ENCODE peak calls at places on chromosome 12, in seven cellular contexts. One of them, this sample, is unnamed.

GRCh38 chr12:22042981-22043669 is 2.9 kb upstream of the CMAS start:
- DNase-seq in Panc1: peak; percentile 15
- DNase-seq in K562: no peak
- DNase-seq in GM12878: no peak
- DNase-seq in HCT116: no peak
- DNase-seq in GM23338: no peak
- DNase-seq in SK-N-SH: no peak
- DNase-seq in this sample: peak; percentile 51

GRCh38 chr12:111412007-111412829 is 6.5 kb downstream of the SH2B3 start:
- DNase-seq in GM12878: no peak
- DNase-seq in HCT116: no peak
- DNase-seq in K562: peak; percentile 42
- DNase-seq in SK-N-SH: peak; percentile 41
- DNase-seq in GM23338: peak; percentile 81
- DNase-seq in Panc1: no peak
- DNase-seq in this sample: no peak

GRCh38 chr12:89389755-89390661 is 37.7 kb upstream of the DUSP6 start:
- DNase-seq in HCT116: no peak
- DNase-seq in SK-N-SH: no peak
- DNase-seq in Panc1: no peak
- DNase-seq in K562: no peak
- DNase-seq in GM12878: no peak
- DNase-seq in GM23338: no peak
- DNase-seq in this sample: no peak

GRCh38 chr12:11321980-11322379 is 11.7 kb upstream of the PRB4 start:
- DNase-seq in GM12878: no peak
- DNase-seq in HCT116: no peak
- DNase-seq in K562: no peak
- DNase-seq in SK-N-SH: no peak
- DNase-seq in Panc1: no peak
- DNase-seq in GM23338: no peak
- DNase-seq in this sample: no peak

GRCh38 chr12:40959041-40959440 is 229.1 kb upstream of the PDZRN4 start:
- DNase-seq in GM12878: no peak
- DNase-seq in Panc1: no peak
- DNase-seq in GM23338: no peak
- DNase-seq in K562: no peak
- DNase-seq in HCT116: no peak
- DNase-seq in SK-N-SH: no peak
- DNase-seq in this sample: no peak

GRCh38 chr12:111406474-111407370 is 999 bp downstream of the SH2B3 start:
- DNase-seq in GM23338: no peak
- DNase-seq in SK-N-SH: peak; percentile 44
- DNase-seq in K562: peak; percentile 35
- DNase-seq in HCT116: no peak
- DNase-seq in GM12878: no peak
- DNase-seq in Panc1: no peak
- DNase-seq in this sample: peak; percentile 65

GRCh38 chr12:67275380-67275913 is 6.3 kb downstream of the CAND1 start:
- DNase-seq in SK-N-SH: no peak
- DNase-seq in K562: no peak
- DNase-seq in GM23338: no peak
- DNase-seq in HCT116: no peak
- DNase-seq in Panc1: no peak
- DNase-seq in GM12878: no peak
- DNase-seq in this sample: peak; percentile 46

GRCh38 chr12:115370204-115370603 is 686.2 kb upstream of the TBX3 start:
- DNase-seq in GM23338: no peak
- DNase-seq in K562: no peak
- DNase-seq in GM12878: no peak
- DNase-seq in HCT116: no peak
- DNase-seq in Panc1: no peak
- DNase-seq in SK-N-SH: no peak
- DNase-seq in this sample: no peak

GRCh38 chr12:53543539-53543938 is 36.3 kb upstream of the NPFF start:
- DNase-seq in Panc1: peak; percentile 64
- DNase-seq in GM23338: peak; percentile 86
- DNase-seq in GM12878: peak; percentile 53
- DNase-seq in SK-N-SH: peak; percentile 70
- DNase-seq in HCT116: peak; percentile 37
- DNase-seq in K562: peak; percentile 63
- DNase-seq in this sample: peak; percentile 56

GRCh38 chr12:90280564-90281058 is 572.0 kb upstream of the ATP2B1 start:
- DNase-seq in Panc1: no peak
- DNase-seq in HCT116: no peak
- DNase-seq in K562: no peak
- DNase-seq in GM12878: peak; percentile 52
- DNase-seq in SK-N-SH: no peak
- DNase-seq in GM23338: no peak
- DNase-seq in this sample: no peak

GRCh38 chr12:62123721-62124203 is 136.4 kb upstream of the USP15 start:
- DNase-seq in HCT116: peak; percentile 49
- DNase-seq in GM12878: no peak
- DNase-seq in GM23338: peak; percentile 84
- DNase-seq in K562: peak; percentile 61
- DNase-seq in SK-N-SH: peak; percentile 11
- DNase-seq in Panc1: peak; percentile 2
- DNase-seq in this sample: peak; percentile 13

GRCh38 chr12:115421350-115421749 is 737.4 kb upstream of the TBX3 start:
- DNase-seq in SK-N-SH: no peak
- DNase-seq in GM12878: no peak
- DNase-seq in GM23338: no peak
- DNase-seq in K562: no peak
- DNase-seq in Panc1: no peak
- DNase-seq in HCT116: no peak
- DNase-seq in this sample: no peak

GRCh38 chr12:96210376-96211055 is 16.3 kb downstream of the ELK3 start:
- DNase-seq in GM23338: no peak
- DNase-seq in Panc1: no peak
- DNase-seq in K562: no peak
- DNase-seq in GM12878: no peak
- DNase-seq in HCT116: no peak
- DNase-seq in SK-N-SH: no peak
- DNase-seq in this sample: no peak

GRCh38 chr12:109277899-109278762 is 31.0 kb downstream of the FOXN4 start:
- DNase-seq in GM23338: no peak
- DNase-seq in HCT116: no peak
- DNase-seq in GM12878: no peak
- DNase-seq in K562: no peak
- DNase-seq in SK-N-SH: no peak
- DNase-seq in Panc1: no peak
- DNase-seq in this sample: peak; percentile 40

GRCh38 chr12:57712671-57713070 is 18.7 kb downstream of the OS9 start:
- DNase-seq in GM23338: no peak
- DNase-seq in Panc1: no peak
- DNase-seq in K562: no peak
- DNase-seq in HCT116: no peak
- DNase-seq in GM12878: no peak
- DNase-seq in SK-N-SH: no peak
- DNase-seq in this sample: no peak

GRCh38 chr12:93348568-93349435 is 28.9 kb upstream of the NUDT4 start:
- DNase-seq in Panc1: no peak
- DNase-seq in HCT116: no peak
- DNase-seq in GM23338: no peak
- DNase-seq in SK-N-SH: no peak
- DNase-seq in GM12878: no peak
- DNase-seq in K562: no peak
- DNase-seq in this sample: no peak

GRCh38 chr12:65826513-65827171 is 2.4 kb downstream of the HMGA2 start:
- DNase-seq in K562: no peak
- DNase-seq in GM23338: peak; percentile 26
- DNase-seq in Panc1: peak; percentile 63
- DNase-seq in GM12878: no peak
- DNase-seq in SK-N-SH: peak; percentile 6
- DNase-seq in HCT116: no peak
- DNase-seq in this sample: no peak

GRCh38 chr12:62799126-62799736 is 135.7 kb downstream of the PPM1H start:
- DNase-seq in HCT116: peak; percentile 48
- DNase-seq in SK-N-SH: peak; percentile 81
- DNase-seq in GM23338: peak; percentile 97
- DNase-seq in GM12878: no peak
- DNase-seq in K562: peak; percentile 76
- DNase-seq in Panc1: peak; percentile 63
- DNase-seq in this sample: peak; percentile 60

GRCh38 chr12:69698054-69698453 is 1.0 kb downstream of the BEST3 start:
- DNase-seq in K562: no peak
- DNase-seq in Panc1: no peak
- DNase-seq in GM23338: no peak
- DNase-seq in GM12878: no peak
- DNase-seq in SK-N-SH: no peak
- DNase-seq in HCT116: no peak
- DNase-seq in this sample: no peak

GRCh38 chr12:75717902-75718301 is 206.5 kb upstream of the KRR1 start:
- DNase-seq in Panc1: no peak
- DNase-seq in HCT116: no peak
- DNase-seq in K562: no peak
- DNase-seq in GM23338: no peak
- DNase-seq in SK-N-SH: no peak
- DNase-seq in GM12878: no peak
- DNase-seq in this sample: no peak

GRCh38 chr12:46535907-46536306 is 163.3 kb upstream of the SLC38A2 start:
- DNase-seq in HCT116: no peak
- DNase-seq in SK-N-SH: no peak
- DNase-seq in Panc1: no peak
- DNase-seq in K562: no peak
- DNase-seq in GM23338: no peak
- DNase-seq in GM12878: no peak
- DNase-seq in this sample: no peak

GRCh38 chr12:124352839-124353238 is 57.9 kb downstream of the RFLNA start:
- DNase-seq in K562: peak; percentile 82
- DNase-seq in HCT116: no peak
- DNase-seq in GM23338: no peak
- DNase-seq in GM12878: no peak
- DNase-seq in Panc1: no peak
- DNase-seq in SK-N-SH: no peak
- DNase-seq in this sample: peak; percentile 90
- TF ChIP-seq POLR2AphosphoS5 in K562: no peak
- TF ChIP-seq POLR2AphosphoS5 in HCT116: no peak
- TF ChIP-seq POLR2AphosphoS5 in GM23338: no peak
- TF ChIP-seq POLR2AphosphoS5 in GM12878: no peak
- TF ChIP-seq POLR2AphosphoS5 in Panc1: no peak
- TF ChIP-seq POLR2AphosphoS5 in SK-N-SH: no peak
- TF ChIP-seq POLR2AphosphoS5 in this sample: peak; percentile 70

GRCh38 chr12:3302406-3303041 is 188.5 kb upstream of the PRMT8 start:
- DNase-seq in SK-N-SH: no peak
- DNase-seq in Panc1: no peak
- DNase-seq in GM12878: no peak
- DNase-seq in GM23338: no peak
- DNase-seq in K562: no peak
- DNase-seq in HCT116: no peak
- DNase-seq in this sample: no peak
- TF ChIP-seq REST in SK-N-SH: no peak
- TF ChIP-seq REST in Panc1: no peak
- TF ChIP-seq REST in GM12878: no peak
- TF ChIP-seq REST in GM23338: no peak
- TF ChIP-seq REST in K562: no peak
- TF ChIP-seq REST in HCT116: no peak
- TF ChIP-seq REST in this sample: no peak

GRCh38 chr12:124077730-124078129 is 104.7 kb downstream of the ZNF664 start:
- DNase-seq in K562: no peak
- DNase-seq in GM23338: no peak
- DNase-seq in Panc1: no peak
- DNase-seq in HCT116: no peak
- DNase-seq in SK-N-SH: no peak
- DNase-seq in GM12878: no peak
- DNase-seq in this sample: no peak

GRCh38 chr12:124082012-124082411 is 109.0 kb downstream of the ZNF664 start:
- DNase-seq in Panc1: no peak
- DNase-seq in HCT116: no peak
- DNase-seq in GM12878: no peak
- DNase-seq in GM23338: no peak
- DNase-seq in SK-N-SH: no peak
- DNase-seq in K562: no peak
- DNase-seq in this sample: no peak

GRCh38 chr12:124080649-124081048 is 107.6 kb downstream of the ZNF664 start:
- DNase-seq in GM23338: no peak
- DNase-seq in HCT116: no peak
- DNase-seq in GM12878: no peak
- DNase-seq in Panc1: no peak
- DNase-seq in K562: no peak
- DNase-seq in SK-N-SH: no peak
- DNase-seq in this sample: no peak

GRCh38 chr12:124075836-124076235 is 102.8 kb downstream of the ZNF664 start:
- DNase-seq in GM12878: no peak
- DNase-seq in HCT116: no peak
- DNase-seq in SK-N-SH: no peak
- DNase-seq in Panc1: no peak
- DNase-seq in GM23338: no peak
- DNase-seq in K562: no peak
- DNase-seq in this sample: no peak

DNA sequence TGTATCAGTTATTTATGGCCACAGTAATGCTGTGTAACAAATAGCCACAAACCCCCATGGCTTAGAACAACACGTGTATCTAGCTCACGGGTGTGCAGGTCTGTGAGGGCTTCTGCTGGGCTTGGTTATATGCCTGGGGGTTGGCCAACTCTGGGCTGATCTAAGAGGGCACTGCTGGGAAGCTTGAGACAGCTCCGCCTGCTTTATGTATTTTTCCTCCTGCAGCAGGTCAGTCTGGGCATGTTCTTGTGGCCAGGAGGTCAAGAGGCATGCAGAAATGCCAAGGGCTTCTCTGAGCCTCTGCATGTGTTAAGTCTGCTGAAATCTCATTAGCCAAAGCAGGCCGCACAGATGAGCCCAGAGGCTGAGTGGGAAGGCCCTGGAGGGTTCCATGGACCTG is 105.8 kb downstream of the ZNF664 start:
- DNase-seq in GM12878: no peak
- DNase-seq in K562: no peak
- DNase-seq in SK-N-SH: no peak
- DNase-seq in Panc1: no peak
- DNase-seq in GM23338: no peak
- DNase-seq in HCT116: no peak
- DNase-seq in this sample: no peak
- H3K27me3 ChIP-seq in GM12878: no peaks in the 10 kb centered on the region
- H3K27me3 ChIP-seq in K562: peaks cover 27% of the 10 kb centered on the region
- H3K27me3 ChIP-seq in SK-N-SH: no peaks in the 10 kb centered on the region
- H3K27me3 ChIP-seq in Panc1: no peaks in the 10 kb centered on the region
- H3K27me3 ChIP-seq in GM23338: no peaks in the 10 kb centered on the region
- H3K27me3 ChIP-seq in HCT116: no peaks in the 10 kb centered on the region
- H3K27me3 ChIP-seq in this sample: no peaks in the 10 kb centered on the region

GRCh38 chr12:15152456-15152855 is 68.8 kb downstream of the RERG start:
- DNase-seq in K562: no peak
- DNase-seq in HCT116: no peak
- DNase-seq in Panc1: no peak
- DNase-seq in SK-N-SH: no peak
- DNase-seq in GM23338: no peak
- DNase-seq in GM12878: no peak
- DNase-seq in this sample: no peak

GRCh38 chr12:15151141-15152091 is 69.8 kb downstream of the RERG start:
- DNase-seq in HCT116: peak; percentile 6
- DNase-seq in GM12878: no peak
- DNase-seq in SK-N-SH: peak; percentile 27
- DNase-seq in K562: peak; percentile 2
- DNase-seq in Panc1: no peak
- DNase-seq in GM23338: peak; percentile 35
- DNase-seq in this sample: no peak

GRCh38 chr12:15152864-15153263 is 68.4 kb downstream of the RERG start:
- DNase-seq in K562: no peak
- DNase-seq in GM12878: no peak
- DNase-seq in SK-N-SH: no peak
- DNase-seq in HCT116: no peak
- DNase-seq in GM23338: no peak
- DNase-seq in Panc1: no peak
- DNase-seq in this sample: no peak

GRCh38 chr12:15155271-15155670 is 65.9 kb downstream of the RERG start:
- DNase-seq in SK-N-SH: no peak
- DNase-seq in HCT116: no peak
- DNase-seq in Panc1: no peak
- DNase-seq in GM12878: no peak
- DNase-seq in K562: no peak
- DNase-seq in GM23338: no peak
- DNase-seq in this sample: no peak

GRCh38 chr12:15154108-15154507 is 67.1 kb downstream of the RERG start:
- DNase-seq in HCT116: no peak
- DNase-seq in GM12878: no peak
- DNase-seq in GM23338: no peak
- DNase-seq in SK-N-SH: no peak
- DNase-seq in Panc1: no peak
- DNase-seq in K562: no peak
- DNase-seq in this sample: no peak
- TF ChIP-seq POLR2AphosphoS5 in HCT116: no peak
- TF ChIP-seq POLR2AphosphoS5 in GM12878: no peak
- TF ChIP-seq POLR2AphosphoS5 in GM23338: no peak
- TF ChIP-seq POLR2AphosphoS5 in SK-N-SH: no peak
- TF ChIP-seq POLR2AphosphoS5 in Panc1: no peak
- TF ChIP-seq POLR2AphosphoS5 in K562: no peak
- TF ChIP-seq POLR2AphosphoS5 in this sample: no peak